ENCODE peak calls at places on chromosomes 7 and 10, in five cellular contexts. One of them, this sample, is unnamed.

GRCh38 chr7:12930534-12930933 is 243.1 kb downstream of the ARL4A start:
- DNase-seq in IMR-90: peak
- DNase-seq in H9: no peak
- DNase-seq in H1: no peak
- DNase-seq in trophoblast cell: no peak
- DNase-seq in this sample: no peak

GRCh38 chr7:150450491-150450992 is at the start of gene GIMAP8:
- DNase-seq in IMR-90: no peak
- DNase-seq in H9: no peak
- DNase-seq in H1: no peak
- DNase-seq in trophoblast cell: peak
- DNase-seq in this sample: no peak

GRCh38 chr7:41459623-41460256 is 243.2 kb downstream of the INHBA start:
- DNase-seq in IMR-90: no peak
- DNase-seq in H9: no peak
- DNase-seq in H1: no peak
- DNase-seq in trophoblast cell: peak
- DNase-seq in this sample: no peak

GRCh38 chr7:24773646-24774045 is 16.4 kb upstream of the GSDME start:
- DNase-seq in IMR-90: no peak
- DNase-seq in H9: no peak
- DNase-seq in H1: no peak
- DNase-seq in trophoblast cell: no peak
- DNase-seq in this sample: no peak

GRCh38 chr7:157389951-157390730 is 53.3 kb downstream of the DNAJB6 start:
- DNase-seq in IMR-90: no peak
- DNase-seq in H9: no peak
- DNase-seq in H1: no peak
- DNase-seq in trophoblast cell: peak
- DNase-seq in this sample: no peak

GRCh38 chr7:157542669-157543021 is 205.8 kb downstream of the DNAJB6 start:
- DNase-seq in IMR-90: no peak
- DNase-seq in H9: no peak
- DNase-seq in H1: no peak
- DNase-seq in trophoblast cell: no peak
- DNase-seq in this sample: no peak

GRCh38 chr7:27106181-27106905 is 3.9 kb upstream of the HOXA2 start:
- DNase-seq in IMR-90: peak
- DNase-seq in H9: peak
- DNase-seq in H1: no peak
- DNase-seq in trophoblast cell: peak
- DNase-seq in this sample: no peak

GRCh38 chr7:101631224-101631714 is 2.2 kb upstream of the MYL10 start:
- DNase-seq in IMR-90: no peak
- DNase-seq in H9: no peak
- DNase-seq in H1: no peak
- DNase-seq in trophoblast cell: peak
- DNase-seq in this sample: no peak

GRCh38 chr10:72248477-72249151 is 25.1 kb upstream of the DDIT4 start:
- DNase-seq in IMR-90: no peak
- DNase-seq in H9: peak
- DNase-seq in H1: no peak
- DNase-seq in trophoblast cell: no peak
- DNase-seq in this sample: no peak

GRCh38 chr10:29239569-29240472 is 49.0 kb upstream of the LYZL1 start:
- DNase-seq in IMR-90: no peak
- DNase-seq in H9: peak
- DNase-seq in H1: no peak
- DNase-seq in trophoblast cell: peak
- DNase-seq in this sample: no peak

GRCh38 chr7:142992427-142992826 is 30.3 kb upstream of the KEL start:
- DNase-seq in IMR-90: no peak
- DNase-seq in H9: no peak
- DNase-seq in H1: no peak
- DNase-seq in trophoblast cell: no peak
- DNase-seq in this sample: no peak

GRCh38 chr7:143519411-143520131 is 41.9 kb downstream of the TAS2R41 start:
- DNase-seq in IMR-90: peak
- DNase-seq in H9: no peak
- DNase-seq in H1: no peak
- DNase-seq in trophoblast cell: no peak
- DNase-seq in this sample: no peak

GRCh38 chr10:73529089-73529832 is 33.4 kb upstream of the PPP3CB start:
- DNase-seq in IMR-90: peak
- DNase-seq in H9: peak
- DNase-seq in H1: peak
- DNase-seq in trophoblast cell: peak
- DNase-seq in this sample: peak

GRCh38 chr7:155698633-155699032 is 54.2 kb downstream of the RBM33 start:
- DNase-seq in IMR-90: no peak
- DNase-seq in H9: no peak
- DNase-seq in H1: no peak
- DNase-seq in trophoblast cell: no peak
- DNase-seq in this sample: no peak

GRCh38 chr7:31134246-31135188 is 82.4 kb downstream of the ADCYAP1R1 start:
- DNase-seq in IMR-90: peak
- DNase-seq in H9: peak
- DNase-seq in H1: peak
- DNase-seq in trophoblast cell: peak
- DNase-seq in this sample: peak

GRCh38 chr7:148959726-148960125 is 68.6 kb downstream of the PDIA4 start:
- DNase-seq in IMR-90: no peak
- DNase-seq in H9: no peak
- DNase-seq in H1: no peak
- DNase-seq in trophoblast cell: peak
- DNase-seq in this sample: no peak

GRCh38 chr10:132142396-132143161 is 44.2 kb upstream of the DPYSL4 start:
- DNase-seq in IMR-90: no peak
- DNase-seq in H9: peak
- DNase-seq in H1: no peak
- DNase-seq in trophoblast cell: peak
- DNase-seq in this sample: peak

GRCh38 chr7:106089647-106090046 is 22.5 kb downstream of the SYPL1 start:
- DNase-seq in IMR-90: no peak
- DNase-seq in H9: no peak
- DNase-seq in H1: no peak
- DNase-seq in trophoblast cell: no peak
- DNase-seq in this sample: no peak

GRCh38 chr7:11261470-11261869 is 287.8 kb downstream of the PHF14 start:
- DNase-seq in IMR-90: no peak
- DNase-seq in H9: no peak
- DNase-seq in H1: no peak
- DNase-seq in trophoblast cell: no peak
- DNase-seq in this sample: no peak

GRCh38 chr10:95327367-95327766 is 36.6 kb upstream of the PDLIM1 start:
- DNase-seq in IMR-90: peak
- DNase-seq in H9: no peak
- DNase-seq in H1: no peak
- DNase-seq in trophoblast cell: no peak
- DNase-seq in this sample: no peak

GRCh38 chr7:15753834-15754600 is 67.5 kb upstream of the MEOX2 start:
- DNase-seq in IMR-90: no peak
- DNase-seq in H9: no peak
- DNase-seq in H1: no peak
- DNase-seq in trophoblast cell: no peak
- DNase-seq in this sample: no peak

GRCh38 chr10:50294582-50294981 is 43.3 kb upstream of the ASAH2 start:
- DNase-seq in IMR-90: no peak
- DNase-seq in H9: no peak
- DNase-seq in H1: no peak
- DNase-seq in trophoblast cell: no peak
- DNase-seq in this sample: no peak

GRCh38 chr10:9010931-9011670 is 956.6 kb downstream of the GATA3 start:
- DNase-seq in IMR-90: no peak
- DNase-seq in H9: no peak
- DNase-seq in H1: no peak
- DNase-seq in trophoblast cell: no peak
- DNase-seq in this sample: no peak

GRCh38 chr7:43876976-43877745 is 7.8 kb upstream of the MRPS24 start:
- DNase-seq in IMR-90: no peak
- DNase-seq in H9: no peak
- DNase-seq in H1: no peak
- DNase-seq in trophoblast cell: no peak
- DNase-seq in this sample: no peak

GRCh38 chr7:137628211-137628610 is 218.6 kb downstream of the DGKI start:
- DNase-seq in IMR-90: peak
- DNase-seq in H9: no peak
- DNase-seq in H1: no peak
- DNase-seq in trophoblast cell: no peak
- DNase-seq in this sample: no peak

GRCh38 chr10:63281967-63282366 is 148.8 kb downstream of the NRBF2 start:
- DNase-seq in IMR-90: peak
- DNase-seq in H9: no peak
- DNase-seq in H1: no peak
- DNase-seq in trophoblast cell: no peak
- DNase-seq in this sample: no peak

GRCh38 chr7:88217675-88218427 is 2.0 kb downstream of the SRI start:
- DNase-seq in IMR-90: no peak
- DNase-seq in H9: no peak
- DNase-seq in H1: no peak
- DNase-seq in trophoblast cell: no peak
- DNase-seq in this sample: no peak

GRCh38 chr7:22861576-22861975 is 38.9 kb upstream of the TOMM7 start:
- DNase-seq in IMR-90: no peak
- DNase-seq in H9: no peak
- DNase-seq in H1: no peak
- DNase-seq in trophoblast cell: no peak
- DNase-seq in this sample: no peak

GRCh38 chr7:154497751-154498150 is 445.6 kb downstream of the DPP6 start:
- DNase-seq in IMR-90: no peak
- DNase-seq in H9: no peak
- DNase-seq in H1: no peak
- DNase-seq in trophoblast cell: no peak
- DNase-seq in this sample: no peak

GRCh38 chr10:3902809-3903410 is 117.9 kb upstream of the KLF6 start:
- DNase-seq in IMR-90: peak
- DNase-seq in H9: no peak
- DNase-seq in H1: no peak
- DNase-seq in trophoblast cell: peak
- DNase-seq in this sample: no peak

DNA sequence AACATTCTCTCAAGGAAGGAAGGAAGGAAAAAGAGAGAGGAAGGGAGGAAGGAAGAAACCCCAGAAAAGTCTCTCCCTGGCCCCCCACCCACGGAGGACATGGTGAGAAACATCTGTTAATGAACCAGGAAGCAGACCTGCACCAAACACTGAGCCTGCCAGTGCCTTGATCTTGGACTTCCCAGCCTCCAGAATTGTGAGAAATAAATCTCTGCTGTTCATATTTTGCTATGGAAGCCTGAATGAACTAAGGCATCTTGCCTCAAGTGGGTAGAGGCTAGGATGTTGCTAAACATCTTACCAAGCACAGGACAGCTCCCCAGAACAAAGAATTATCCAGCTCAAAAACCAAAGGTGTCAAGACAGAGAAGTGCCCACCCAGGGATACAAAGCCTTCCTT is 19.1 kb downstream of the LRRC20 start:
- DNase-seq in IMR-90: no peak
- DNase-seq in H9: no peak
- DNase-seq in H1: no peak
- DNase-seq in trophoblast cell: no peak
- DNase-seq in this sample: no peak
- H4K91ac ChIP-seq in IMR-90: peak
- H4K91ac ChIP-seq in H9: no peak
- H4K91ac ChIP-seq in H1: no peak
- H4K91ac ChIP-seq in trophoblast cell: no peak
- H4K91ac ChIP-seq in this sample: no peak

GRCh38 chr7:79199961-79200360 is 253.5 kb downstream of the MAGI2 start:
- DNase-seq in IMR-90: peak
- DNase-seq in H9: no peak
- DNase-seq in H1: no peak
- DNase-seq in trophoblast cell: no peak
- DNase-seq in this sample: no peak

GRCh38 chr7:79199266-79199665 is 254.2 kb downstream of the MAGI2 start:
- DNase-seq in IMR-90: peak
- DNase-seq in H9: no peak
- DNase-seq in H1: no peak
- DNase-seq in trophoblast cell: peak
- DNase-seq in this sample: no peak
- H2AK5ac ChIP-seq in IMR-90: no peak
- H2AK5ac ChIP-seq in H9: no peak
- H2AK5ac ChIP-seq in H1: no peak
- H2AK5ac ChIP-seq in trophoblast cell: no peak
- H2AK5ac ChIP-seq in this sample: no peak

DNA sequence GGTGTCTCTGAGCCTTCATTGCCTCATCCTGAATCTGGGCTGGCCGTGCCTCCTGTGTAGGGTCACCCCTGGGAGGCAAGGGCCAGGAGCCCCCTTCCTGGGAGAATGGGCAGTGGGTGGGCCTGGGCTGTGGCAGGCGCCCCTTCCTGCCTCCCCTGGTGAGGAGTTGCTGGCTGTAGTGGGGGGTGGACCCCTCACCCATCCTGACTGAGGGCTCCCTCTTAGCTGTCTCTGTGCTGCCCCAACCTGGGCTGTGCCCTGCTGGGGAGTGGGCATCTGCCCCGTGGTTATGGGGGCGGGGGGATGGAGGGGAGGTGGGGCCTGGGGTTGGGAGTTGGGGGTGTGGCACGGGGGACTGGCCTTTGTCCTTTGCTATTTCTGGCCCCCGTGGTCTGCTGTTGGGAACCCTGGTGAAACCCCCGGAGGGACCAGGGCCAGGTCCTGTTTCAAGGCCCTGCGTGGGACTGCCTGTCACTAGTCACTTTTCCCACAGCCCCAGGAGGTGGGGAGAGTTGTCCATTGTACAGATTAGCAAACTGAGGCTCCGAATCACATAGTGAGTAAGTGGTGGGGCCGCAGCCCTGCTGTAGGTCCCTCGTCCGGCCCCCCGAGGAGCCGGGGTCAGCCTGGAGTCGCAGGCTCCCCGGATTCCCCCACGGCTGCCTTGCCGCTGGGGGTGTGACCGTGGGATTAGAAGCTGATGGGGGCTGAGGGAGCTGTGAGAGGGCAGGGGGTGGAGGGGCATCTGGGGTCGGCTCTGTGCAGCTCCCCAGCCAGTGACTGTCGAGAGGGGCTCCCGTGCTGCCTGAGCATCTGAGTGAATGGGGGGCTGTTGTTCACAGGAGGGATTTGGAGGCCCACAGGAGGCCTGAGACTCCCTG is 2.7 kb downstream of the TTYH3 start:
- DNase-seq in IMR-90: no peak
- DNase-seq in H9: no peak
- DNase-seq in H1: no peak
- DNase-seq in trophoblast cell: no peak
- DNase-seq in this sample: no peak
- H2BK5ac ChIP-seq in IMR-90: peak
- H2BK5ac ChIP-seq in H9: no peak
- H2BK5ac ChIP-seq in H1: peak
- H2BK5ac ChIP-seq in trophoblast cell: no peak
- H2BK5ac ChIP-seq in this sample: peak

GRCh38 chr10:32949221-32949678 is 8.8 kb downstream of the ITGB1 start:
- DNase-seq in IMR-90: no peak
- DNase-seq in H9: no peak
- DNase-seq in H1: no peak
- DNase-seq in trophoblast cell: no peak
- DNase-seq in this sample: no peak
- H4K91ac ChIP-seq in IMR-90: no peak
- H4K91ac ChIP-seq in H9: no peak
- H4K91ac ChIP-seq in H1: no peak
- H4K91ac ChIP-seq in trophoblast cell: no peak
- H4K91ac ChIP-seq in this sample: no peak

This sample was measured in neuronal stem cell.